ENCODE peak calls at places on chromosome 5, in four cellular contexts. G is A549, U is progenitor cell of endocrine pancreas, X is fibroblast of the aortic adventitia. L is an unnamed sample.

GRCh38 chr5:42035526-42035925 is 110.4 kb downstream of the FBXO4 start:
- DNase-seq in G (no peak), U (no peak), X (no peak), L (no peak)

GRCh38 chr5:34410411-34411139 is 245.6 kb upstream of the RAI14 start:
- DNase-seq in G (no peak), U (no peak), X (peak; percentile 48), L (no peak)

GRCh38 chr5:134029156-134029555 is 24.4 kb upstream of the VDAC1 start:
- DNase-seq in G (peak; percentile 50), U (no peak), X (peak; percentile 93), L (no peak)

GRCh38 chr5:27087820-27088219 is 49.4 kb upstream of the CDH9 start:
- DNase-seq in G (no peak), U (no peak), X (no peak), L (no peak)

GRCh38 chr5:107040907-107041306 is 629.8 kb downstream of the EFNA5 start:
- DNase-seq in G (no peak), U (no peak), X (no peak), L (no peak)

GRCh38 chr5:83354958-83355357 is 116.6 kb upstream of the VCAN start:
- DNase-seq in G (no peak), U (no peak), X (no peak), L (no peak)

GRCh38 chr5:75536694-75537360 is 25.1 kb downstream of the POLK start:
- DNase-seq in G (no peak), U (no peak), X (no peak), L (no peak)

GRCh38 chr5:154513669-154514084 is 35.6 kb upstream of the HAND1 start:
- DNase-seq in G (no peak), U (no peak), X (no peak), L (no peak)

GRCh38 chr5:23064710-23065109 is 211.6 kb upstream of the CDH12 start:
- DNase-seq in G (no peak), U (no peak), X (no peak), L (no peak)

GRCh38 chr5:172543484-172544298 is 89.4 kb upstream of the SH3PXD2B start:
- DNase-seq in G (no peak), U (no peak), X (no peak), L (no peak)

GRCh38 chr5:177131019-177131320 is 2.6 kb upstream of the NSD1 start:
- DNase-seq in G (no peak), U (no peak), X (no peak), L (no peak)

GRCh38 chr5:61991426-61991825 is 314.6 kb upstream of the KIF2A start:
- DNase-seq in G (no peak), U (no peak), X (no peak), L (no peak)

GRCh38 chr5:137935190-137935589 is 45.9 kb downstream of the PKD2L2 start:
- DNase-seq in G (no peak), U (no peak), X (no peak), L (no peak)

GRCh38 chr5:16406023-16406422 is 59.6 kb downstream of the ZNF622 start:
- DNase-seq in G (no peak), U (no peak), X (no peak), L (no peak)

GRCh38 chr5:115450741-115451140 is 93.8 kb downstream of the FEM1C start:
- DNase-seq in G (no peak), U (no peak), X (peak; percentile 98), L (no peak)

GRCh38 chr5:113490317-113490716 is 2.1 kb upstream of the MCC start:
- DNase-seq in G (no peak), U (no peak), X (no peak), L (no peak)
- TF ChIP-seq CTCF in G (no peak), U (no peak), X (no peak), L (no peak)

GRCh38 chr5:174312270-174312617 is 266.7 kb downstream of the NSG2 start:
- DNase-seq in G (no peak), U (no peak), X (no peak), L (no peak)
- TF ChIP-seq CTCF in G (no peak), U (no peak), X (no peak), L (peak; percentile 46)

GRCh38 chr5:131381792-131382191 is 117.9 kb downstream of the CDC42SE2 start:
- DNase-seq in G (no peak), U (no peak), X (no peak), L (no peak)

GRCh38 chr5:131384181-131384580 is 120.3 kb downstream of the CDC42SE2 start:
- DNase-seq in G (no peak), U (no peak), X (no peak), L (no peak)

GRCh38 chr5:131384616-131385214 is 120.9 kb downstream of the CDC42SE2 start:
- DNase-seq in G (no peak), U (no peak), X (peak; percentile 27), L (no peak)

GRCh38 chr5:131381011-131381410 is 117.2 kb downstream of the CDC42SE2 start:
- DNase-seq in G (no peak), U (no peak), X (peak; percentile 75), L (no peak)

DNA sequence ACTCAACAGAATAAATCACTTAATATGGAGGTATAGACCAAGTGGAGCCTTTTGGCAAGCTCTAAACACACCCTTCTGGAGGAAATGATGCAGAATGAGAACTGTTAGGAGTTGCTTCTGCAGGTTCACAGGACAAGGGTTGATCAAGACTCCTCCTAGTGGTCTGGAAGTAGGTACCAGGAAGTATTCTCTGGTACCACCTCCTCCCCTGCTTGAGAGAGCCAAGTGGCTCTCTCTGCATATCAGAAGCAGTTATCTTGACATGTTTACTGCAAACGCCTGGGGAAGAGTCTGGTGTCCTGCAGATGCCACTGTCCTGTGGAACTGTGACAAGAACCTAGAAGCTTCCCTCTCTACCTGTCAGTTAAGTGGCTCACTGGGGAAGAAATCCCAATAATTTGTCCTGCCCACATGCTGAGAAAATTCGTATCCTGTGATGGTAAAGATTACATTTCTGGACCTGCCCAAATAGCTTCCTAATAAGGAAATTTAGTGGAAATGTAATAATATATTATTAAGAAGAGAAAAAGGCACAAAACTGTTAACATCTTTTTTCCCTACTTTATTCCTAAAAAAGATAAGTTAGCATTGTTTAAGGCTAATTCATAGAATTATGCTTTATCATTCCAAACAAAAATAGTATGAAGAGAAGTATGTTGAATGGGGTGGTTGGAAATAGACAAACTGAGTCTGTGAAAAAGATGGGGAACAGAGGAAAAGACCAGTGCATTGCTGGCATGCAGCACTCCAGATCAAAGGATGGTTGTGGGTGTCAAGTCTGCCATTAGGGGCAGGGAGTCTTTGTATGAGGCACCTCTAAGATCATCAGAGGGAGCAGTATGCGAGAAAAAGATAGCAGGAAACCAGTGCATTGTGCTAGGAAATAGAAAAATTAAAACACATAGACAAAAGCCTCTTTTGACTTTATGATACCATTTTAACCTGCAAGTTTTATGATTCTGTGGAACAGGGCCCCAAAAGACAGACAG is 118.8 kb downstream of the CDC42SE2 start:
- DNase-seq in G (peak; percentile 85), U (no peak), X (peak; percentile 43), L (no peak)
- TF ChIP-seq CTCF in G (peak; percentile 60), U (peak; percentile 50), X (peak; percentile 43), L (peak; percentile 32)

GRCh38 chr5:151319334-151319733 is 15.8 kb upstream of the SLC36A3 start:
- DNase-seq in G (peak; percentile 31), U (no peak), X (peak; percentile 20), L (peak; percentile 6)
- TF ChIP-seq CTCF in G (peak; percentile 5), U (no peak), X (peak; percentile 34), L (no peak)

GRCh38 chr5:100694100-100694499 is 158.9 kb downstream of the FAM174A start:
- DNase-seq in G (no peak), U (no peak), X (no peak), L (no peak)

GRCh38 chr5:100693481-100693880 is 158.3 kb downstream of the FAM174A start:
- DNase-seq in G (no peak), U (no peak), X (no peak), L (no peak)

DNA sequence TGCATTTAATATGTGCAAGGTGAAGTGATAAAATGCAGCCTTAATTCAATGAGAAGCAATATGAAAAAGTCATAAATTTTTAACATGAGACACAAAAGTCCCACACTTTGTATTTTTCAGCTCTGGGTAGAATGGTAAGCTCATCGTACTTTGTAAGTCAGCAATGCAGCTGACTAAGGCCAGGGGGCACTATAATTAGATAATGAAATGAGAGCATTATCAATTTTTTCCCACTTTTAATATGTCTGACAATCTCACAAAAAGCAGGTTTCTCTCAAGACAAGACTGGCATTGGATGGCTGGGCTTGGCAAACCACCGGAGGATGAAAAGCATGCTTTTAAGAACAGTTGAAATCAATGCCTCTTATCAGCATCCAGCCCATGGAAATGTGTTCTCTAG is 162.8 kb downstream of the FAM174A start:
- DNase-seq in G (no peak), U (no peak), X (no peak), L (no peak)
- TF ChIP-seq CTCF in G (peak; percentile 15), U (peak; percentile 50), X (peak; percentile 24), L (peak; percentile 71)

GRCh38 chr5:102262688-102263087 is 33.4 kb downstream of the SLCO4C1 start:
- DNase-seq in G (no peak), U (no peak), X (no peak), L (no peak)
- TF ChIP-seq CTCF in G (no peak), U (no peak), X (no peak), L (no peak)

DNA sequence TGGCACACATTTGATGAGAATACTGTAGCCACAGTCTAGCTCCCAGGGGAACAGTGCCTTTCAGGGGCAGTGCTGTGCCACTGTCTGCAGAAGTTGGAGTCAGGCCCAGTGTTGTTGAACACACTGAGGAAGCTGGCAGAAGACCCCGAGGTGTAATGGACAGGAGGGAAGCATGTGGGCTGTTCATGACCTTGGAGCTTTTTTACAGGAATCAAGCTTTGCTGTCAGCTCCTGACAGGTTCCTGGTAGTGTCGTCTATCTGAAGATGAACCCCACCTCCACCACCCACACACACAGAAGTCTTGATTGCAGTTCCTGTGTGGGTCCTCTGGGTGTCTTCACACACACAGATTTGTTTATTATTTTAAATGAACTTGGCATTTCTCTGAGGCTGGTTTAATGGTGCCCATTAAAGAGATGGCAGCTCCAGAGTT is 40.3 kb upstream of the TNFAIP8 start:
- DNase-seq in G (peak; percentile 70), U (no peak), X (peak; percentile 14), L (no peak)
- TF ChIP-seq CTCF in G (peak; percentile 28), U (no peak), X (peak; percentile 15), L (no peak)

DNA sequence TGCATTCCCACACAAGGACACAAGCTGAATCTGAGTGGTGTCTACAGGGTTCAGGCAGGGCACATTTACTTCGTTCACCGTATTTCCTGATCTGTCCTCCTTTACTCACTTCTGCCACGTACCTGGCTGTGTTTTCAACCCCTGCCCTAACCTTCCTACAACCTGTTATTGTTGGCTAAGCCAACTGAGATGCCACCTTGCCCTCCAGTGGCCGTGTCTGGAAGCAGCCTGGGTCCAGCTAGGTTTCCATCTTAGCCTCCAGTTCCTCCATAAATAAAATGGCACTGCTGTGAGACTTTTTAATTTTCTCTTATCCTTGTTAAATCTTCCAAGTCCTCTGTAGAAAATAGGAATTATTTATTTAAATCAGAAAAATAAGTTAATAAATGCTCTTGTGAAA is 64.8 kb downstream of the ATP10B start:
- DNase-seq in G (peak; percentile 27), U (no peak), X (no peak), L (peak; percentile 38)
- TF ChIP-seq CTCF in G (peak; percentile 7), U (peak; percentile 61), X (peak; percentile 30), L (peak; percentile 37)

GRCh38 chr5:139670369-139671095 is 22.4 kb downstream of the CXXC5 start:
- DNase-seq in G (no peak), U (no peak), X (no peak), L (no peak)
- TF ChIP-seq CTCF in G (peak; percentile 26), U (peak; percentile 28), X (peak; percentile 30), L (no peak)

L was measured in endothelial cell.